ENCODE peak calls at places on chromosome 1, in five cellular contexts. One of them, this sample, is unnamed.

GRCh38 chr1:108712605-108713150 is at the start of gene FNDC7:
- DNase-seq in HTR-8/SVneo: no peak
- DNase-seq in H4: no peak
- DNase-seq in EL: peak
- DNase-seq in NCI-H187: no peak
- DNase-seq in this sample: no peak

GRCh38 chr1:232457607-232458006 is 172.3 kb downstream of the SIPA1L2 start:
- DNase-seq in HTR-8/SVneo: no peak
- DNase-seq in H4: no peak
- DNase-seq in NCI-H187: no peak
- DNase-seq in EL: no peak
- DNase-seq in this sample: no peak

GRCh38 chr1:180951186-180951745 is 38.6 kb downstream of the KIAA1614 start:
- DNase-seq in H4: no peak
- DNase-seq in NCI-H187: no peak
- DNase-seq in EL: no peak
- DNase-seq in HTR-8/SVneo: no peak
- DNase-seq in this sample: no peak

GRCh38 chr1:168348146-168348709 is 67.6 kb downstream of the TBX19 start:
- DNase-seq in NCI-H187: no peak
- DNase-seq in HTR-8/SVneo: no peak
- DNase-seq in H4: peak
- DNase-seq in EL: peak
- DNase-seq in this sample: no peak

GRCh38 chr1:94209425-94209824 is 28.0 kb downstream of the ARHGAP29 start:
- DNase-seq in EL: peak
- DNase-seq in H4: no peak
- DNase-seq in NCI-H187: no peak
- DNase-seq in HTR-8/SVneo: no peak
- DNase-seq in this sample: no peak

GRCh38 chr1:207988326-207989005 is 77.5 kb upstream of the CD34 start:
- DNase-seq in EL: no peak
- DNase-seq in HTR-8/SVneo: no peak
- DNase-seq in NCI-H187: no peak
- DNase-seq in H4: no peak
- DNase-seq in this sample: no peak

GRCh38 chr1:3892748-3893147 is 7.3 kb downstream of the C1orf174 start:
- DNase-seq in H4: no peak
- DNase-seq in HTR-8/SVneo: no peak
- DNase-seq in EL: no peak
- DNase-seq in NCI-H187: no peak
- DNase-seq in this sample: no peak

GRCh38 chr1:35886606-35887431 is 3.8 kb downstream of the AGO1 start:
- DNase-seq in EL: no peak
- DNase-seq in HTR-8/SVneo: no peak
- DNase-seq in NCI-H187: no peak
- DNase-seq in H4: no peak
- DNase-seq in this sample: no peak

GRCh38 chr1:147849097-147849873 is 53.3 kb upstream of the GJA8 start:
- DNase-seq in H4: no peak
- DNase-seq in EL: peak
- DNase-seq in NCI-H187: no peak
- DNase-seq in HTR-8/SVneo: no peak
- DNase-seq in this sample: no peak

GRCh38 chr1:202967684-202968281 is 726 bp upstream of the CYB5R1 start:
- DNase-seq in HTR-8/SVneo: peak
- DNase-seq in H4: no peak
- DNase-seq in EL: no peak
- DNase-seq in NCI-H187: no peak
- DNase-seq in this sample: peak

GRCh38 chr1:171653796-171654704 is 1.6 kb upstream of the MYOC start:
- DNase-seq in HTR-8/SVneo: no peak
- DNase-seq in H4: no peak
- DNase-seq in EL: no peak
- DNase-seq in NCI-H187: no peak
- DNase-seq in this sample: no peak

GRCh38 chr1:155569988-155570592 is 7.5 kb upstream of the ASH1L start:
- DNase-seq in HTR-8/SVneo: no peak
- DNase-seq in NCI-H187: no peak
- DNase-seq in H4: no peak
- DNase-seq in EL: peak
- DNase-seq in this sample: no peak

GRCh38 chr1:66769512-66770229 is 17.4 kb downstream of the DYNLT5 start:
- DNase-seq in NCI-H187: peak
- DNase-seq in H4: no peak
- DNase-seq in EL: no peak
- DNase-seq in HTR-8/SVneo: no peak
- DNase-seq in this sample: no peak

GRCh38 chr1:67431156-67431765 is 1.1 kb upstream of the SERBP1 start:
- DNase-seq in EL: no peak
- DNase-seq in H4: no peak
- DNase-seq in HTR-8/SVneo: no peak
- DNase-seq in NCI-H187: no peak
- DNase-seq in this sample: no peak

GRCh38 chr1:202105571-202106339 is 17.0 kb upstream of the GPR37L1 start:
- DNase-seq in HTR-8/SVneo: peak
- DNase-seq in H4: peak
- DNase-seq in EL: peak
- DNase-seq in NCI-H187: no peak
- DNase-seq in this sample: no peak

GRCh38 chr1:6957341-6957740 is 172.1 kb downstream of the CAMTA1 start:
- DNase-seq in H4: no peak
- DNase-seq in NCI-H187: no peak
- DNase-seq in HTR-8/SVneo: no peak
- DNase-seq in EL: no peak
- DNase-seq in this sample: no peak

GRCh38 chr1:116574581-116575291 is 3.9 kb upstream of the CD58 start:
- DNase-seq in EL: peak
- DNase-seq in H4: peak
- DNase-seq in NCI-H187: peak
- DNase-seq in HTR-8/SVneo: peak
- DNase-seq in this sample: no peak

GRCh38 chr1:6523566-6523965 is 30.7 kb downstream of the NOL9 start:
- DNase-seq in H4: peak
- DNase-seq in HTR-8/SVneo: peak
- DNase-seq in EL: peak
- DNase-seq in NCI-H187: no peak
- DNase-seq in this sample: no peak

This sample was measured in CMK.